ENCODE peak calls at places on chromosome 4, in eight cellular contexts. One of them, this sample, is unnamed.

GRCh38 chr4:125315571-125316390 is 1.0 kb downstream of the FAT4 start:
- DNase-seq in activated naive CD8-positive, alpha-beta T cell treated with anti-CD3 and anti-CD28 coated beads, Interleukin-2, amount 10 ng/mL, durations not matched to agents 7 days and 5 days: peak
- DNase-seq in DND-41: no peak
- DNase-seq in GM23248: peak
- DNase-seq in RCC 7860: no peak
- DNase-seq in fibroblast of mammary gland: peak
- DNase-seq in NCI-H1436: no peak
- DNase-seq in substantia nigra: peak
- DNase-seq in this sample: peak

GRCh38 chr4:168524006-168524405 is 27.2 kb downstream of the PALLD start:
- DNase-seq in activated naive CD8-positive, alpha-beta T cell treated with anti-CD3 and anti-CD28 coated beads, Interleukin-2, amount 10 ng/mL, durations not matched to agents 7 days and 5 days: no peak
- DNase-seq in DND-41: no peak
- DNase-seq in substantia nigra: no peak
- DNase-seq in GM23248: peak
- DNase-seq in NCI-H1436: no peak
- DNase-seq in fibroblast of mammary gland: peak
- DNase-seq in RCC 7860: peak
- DNase-seq in this sample: no peak

GRCh38 chr4:143188325-143189088 is 3.8 kb downstream of the USP38 start:
- DNase-seq in NCI-H1436: no peak
- DNase-seq in fibroblast of mammary gland: peak
- DNase-seq in activated naive CD8-positive, alpha-beta T cell treated with anti-CD3 and anti-CD28 coated beads, Interleukin-2, amount 10 ng/mL, durations not matched to agents 7 days and 5 days: no peak
- DNase-seq in substantia nigra: no peak
- DNase-seq in GM23248: peak
- DNase-seq in RCC 7860: no peak
- DNase-seq in DND-41: no peak
- DNase-seq in this sample: no peak

GRCh38 chr4:99746443-99746842 is 70.2 kb upstream of the DAPP1 start:
- DNase-seq in RCC 7860: no peak
- DNase-seq in fibroblast of mammary gland: no peak
- DNase-seq in activated naive CD8-positive, alpha-beta T cell treated with anti-CD3 and anti-CD28 coated beads, Interleukin-2, amount 10 ng/mL, durations not matched to agents 7 days and 5 days: no peak
- DNase-seq in NCI-H1436: no peak
- DNase-seq in substantia nigra: no peak
- DNase-seq in GM23248: no peak
- DNase-seq in DND-41: no peak
- DNase-seq in this sample: no peak

GRCh38 chr4:21768349-21769310 is 179.9 kb downstream of the KCNIP4 start:
- DNase-seq in fibroblast of mammary gland: peak
- DNase-seq in NCI-H1436: no peak
- DNase-seq in activated naive CD8-positive, alpha-beta T cell treated with anti-CD3 and anti-CD28 coated beads, Interleukin-2, amount 10 ng/mL, durations not matched to agents 7 days and 5 days: no peak
- DNase-seq in substantia nigra: no peak
- DNase-seq in RCC 7860: peak
- DNase-seq in GM23248: peak
- DNase-seq in DND-41: peak
- DNase-seq in this sample: peak

GRCh38 chr4:157204634-157205244 is 15.8 kb upstream of the GRIA2 start:
- DNase-seq in NCI-H1436: no peak
- DNase-seq in fibroblast of mammary gland: peak
- DNase-seq in DND-41: peak
- DNase-seq in activated naive CD8-positive, alpha-beta T cell treated with anti-CD3 and anti-CD28 coated beads, Interleukin-2, amount 10 ng/mL, durations not matched to agents 7 days and 5 days: no peak
- DNase-seq in RCC 7860: no peak
- DNase-seq in GM23248: peak
- DNase-seq in substantia nigra: peak
- DNase-seq in this sample: no peak

GRCh38 chr4:83252782-83253405 is 31.7 kb downstream of the COQ2 start:
- DNase-seq in fibroblast of mammary gland: peak
- DNase-seq in RCC 7860: no peak
- DNase-seq in GM23248: peak
- DNase-seq in DND-41: peak
- DNase-seq in activated naive CD8-positive, alpha-beta T cell treated with anti-CD3 and anti-CD28 coated beads, Interleukin-2, amount 10 ng/mL, durations not matched to agents 7 days and 5 days: peak
- DNase-seq in substantia nigra: no peak
- DNase-seq in NCI-H1436: peak
- DNase-seq in this sample: peak

GRCh38 chr4:165953181-165953580 is 80.1 kb downstream of the TLL1 start:
- DNase-seq in NCI-H1436: no peak
- DNase-seq in fibroblast of mammary gland: no peak
- DNase-seq in RCC 7860: no peak
- DNase-seq in substantia nigra: no peak
- DNase-seq in GM23248: no peak
- DNase-seq in activated naive CD8-positive, alpha-beta T cell treated with anti-CD3 and anti-CD28 coated beads, Interleukin-2, amount 10 ng/mL, durations not matched to agents 7 days and 5 days: no peak
- DNase-seq in DND-41: no peak
- DNase-seq in this sample: no peak

GRCh38 chr4:68592673-68593072 is 16.6 kb upstream of the UGT2B17 start:
- DNase-seq in DND-41: no peak
- DNase-seq in fibroblast of mammary gland: no peak
- DNase-seq in activated naive CD8-positive, alpha-beta T cell treated with anti-CD3 and anti-CD28 coated beads, Interleukin-2, amount 10 ng/mL, durations not matched to agents 7 days and 5 days: no peak
- DNase-seq in GM23248: no peak
- DNase-seq in NCI-H1436: no peak
- DNase-seq in RCC 7860: no peak
- DNase-seq in substantia nigra: no peak
- DNase-seq in this sample: no peak

GRCh38 chr4:147425019-147425418 is 55.9 kb upstream of the EDNRA start:
- DNase-seq in activated naive CD8-positive, alpha-beta T cell treated with anti-CD3 and anti-CD28 coated beads, Interleukin-2, amount 10 ng/mL, durations not matched to agents 7 days and 5 days: no peak
- DNase-seq in NCI-H1436: no peak
- DNase-seq in GM23248: peak
- DNase-seq in fibroblast of mammary gland: peak
- DNase-seq in substantia nigra: no peak
- DNase-seq in RCC 7860: peak
- DNase-seq in DND-41: no peak
- DNase-seq in this sample: no peak

GRCh38 chr4:89838005-89838404 is 1.0 kb upstream of the SNCA start:
- DNase-seq in fibroblast of mammary gland: no peak
- DNase-seq in NCI-H1436: no peak
- DNase-seq in GM23248: peak
- DNase-seq in RCC 7860: no peak
- DNase-seq in DND-41: peak
- DNase-seq in substantia nigra: no peak
- DNase-seq in activated naive CD8-positive, alpha-beta T cell treated with anti-CD3 and anti-CD28 coated beads, Interleukin-2, amount 10 ng/mL, durations not matched to agents 7 days and 5 days: no peak
- DNase-seq in this sample: peak

GRCh38 chr4:38612996-38613395 is 51.0 kb upstream of the KLF3 start:
- DNase-seq in NCI-H1436: peak
- DNase-seq in GM23248: no peak
- DNase-seq in RCC 7860: no peak
- DNase-seq in fibroblast of mammary gland: no peak
- DNase-seq in substantia nigra: no peak
- DNase-seq in DND-41: no peak
- DNase-seq in activated naive CD8-positive, alpha-beta T cell treated with anti-CD3 and anti-CD28 coated beads, Interleukin-2, amount 10 ng/mL, durations not matched to agents 7 days and 5 days: no peak
- DNase-seq in this sample: no peak

GRCh38 chr4:131370846-131371245 is 1778.2 kb upstream of the PCDH10 start:
- DNase-seq in fibroblast of mammary gland: no peak
- DNase-seq in DND-41: no peak
- DNase-seq in RCC 7860: peak
- DNase-seq in GM23248: no peak
- DNase-seq in activated naive CD8-positive, alpha-beta T cell treated with anti-CD3 and anti-CD28 coated beads, Interleukin-2, amount 10 ng/mL, durations not matched to agents 7 days and 5 days: no peak
- DNase-seq in NCI-H1436: peak
- DNase-seq in substantia nigra: no peak
- DNase-seq in this sample: peak

GRCh38 chr4:184825394-184826314 is at the start of gene ACSL1:
- DNase-seq in activated naive CD8-positive, alpha-beta T cell treated with anti-CD3 and anti-CD28 coated beads, Interleukin-2, amount 10 ng/mL, durations not matched to agents 7 days and 5 days: peak
- DNase-seq in DND-41: peak
- DNase-seq in fibroblast of mammary gland: peak
- DNase-seq in substantia nigra: peak
- DNase-seq in NCI-H1436: peak
- DNase-seq in GM23248: peak
- DNase-seq in RCC 7860: peak
- DNase-seq in this sample: peak

GRCh38 chr4:44448548-44449443 is at the start of gene KCTD8:
- DNase-seq in DND-41: peak
- DNase-seq in substantia nigra: peak
- DNase-seq in RCC 7860: peak
- DNase-seq in GM23248: peak
- DNase-seq in fibroblast of mammary gland: peak
- DNase-seq in NCI-H1436: peak
- DNase-seq in activated naive CD8-positive, alpha-beta T cell treated with anti-CD3 and anti-CD28 coated beads, Interleukin-2, amount 10 ng/mL, durations not matched to agents 7 days and 5 days: peak
- DNase-seq in this sample: peak

GRCh38 chr4:156598138-156598681 is 373.4 kb downstream of the PDGFC start:
- DNase-seq in substantia nigra: no peak
- DNase-seq in RCC 7860: no peak
- DNase-seq in fibroblast of mammary gland: peak
- DNase-seq in activated naive CD8-positive, alpha-beta T cell treated with anti-CD3 and anti-CD28 coated beads, Interleukin-2, amount 10 ng/mL, durations not matched to agents 7 days and 5 days: no peak
- DNase-seq in NCI-H1436: no peak
- DNase-seq in DND-41: no peak
- DNase-seq in GM23248: no peak
- DNase-seq in this sample: no peak

GRCh38 chr4:100391913-100392312 is 125.9 kb downstream of the EMCN start:
- DNase-seq in fibroblast of mammary gland: peak
- DNase-seq in NCI-H1436: no peak
- DNase-seq in substantia nigra: no peak
- DNase-seq in GM23248: peak
- DNase-seq in activated naive CD8-positive, alpha-beta T cell treated with anti-CD3 and anti-CD28 coated beads, Interleukin-2, amount 10 ng/mL, durations not matched to agents 7 days and 5 days: no peak
- DNase-seq in RCC 7860: peak
- DNase-seq in DND-41: no peak
- DNase-seq in this sample: no peak

GRCh38 chr4:104860227-104861123 is 286.2 kb upstream of the TET2 start:
- DNase-seq in NCI-H1436: peak
- DNase-seq in substantia nigra: no peak
- DNase-seq in RCC 7860: peak
- DNase-seq in DND-41: peak
- DNase-seq in GM23248: peak
- DNase-seq in fibroblast of mammary gland: peak
- DNase-seq in activated naive CD8-positive, alpha-beta T cell treated with anti-CD3 and anti-CD28 coated beads, Interleukin-2, amount 10 ng/mL, durations not matched to agents 7 days and 5 days: no peak
- DNase-seq in this sample: peak

GRCh38 chr4:148444296-148445070 is 2.3 kb upstream of the NR3C2 start:
- DNase-seq in DND-41: no peak
- DNase-seq in RCC 7860: no peak
- DNase-seq in NCI-H1436: no peak
- DNase-seq in substantia nigra: no peak
- DNase-seq in GM23248: peak
- DNase-seq in fibroblast of mammary gland: no peak
- DNase-seq in activated naive CD8-positive, alpha-beta T cell treated with anti-CD3 and anti-CD28 coated beads, Interleukin-2, amount 10 ng/mL, durations not matched to agents 7 days and 5 days: peak
- DNase-seq in this sample: no peak